ENCODE peak calls at places on chromosomes 11 and 22, in five cellular contexts. C, W, D, V and S are unnamed samples. For H3K4me1 and H3K36me3, the result is how much of the 10 kb centered on the place peaks cover.

GRCh38 chr11:12066799-12067508 is 43.4 kb upstream of the MICAL2 start:
- DNase-seq in C (no peak), V (peak), W (peak), D (no peak), S (no peak)

GRCh38 chr11:45899448-45900174 is 7.5 kb downstream of the FREY1 start:
- DNase-seq in W (peak), D (peak), C (peak), V (peak), S (peak)

GRCh38 chr11:47329431-47329993 is 23.0 kb downstream of the MYBPC3 start:
- DNase-seq in C (no peak), D (no peak), W (no peak), V (no peak), S (no peak)

GRCh38 chr11:115334932-115335788 is 169.1 kb downstream of the CADM1 start:
- DNase-seq in V (peak), W (no peak), C (no peak), D (no peak), S (no peak)

GRCh38 chr11:87628161-87628560 is 547.1 kb downstream of the RAB38 start:
- DNase-seq in V (no peak), D (no peak), W (no peak), C (no peak), S (no peak)

GRCh38 chr11:5689551-5689983 is at the start of gene TRIM22:
- DNase-seq in D (peak), C (peak), W (peak), V (peak), S (peak)

GRCh38 chr11:129374993-129375721 is 491 bp upstream of the BARX2 start:
- DNase-seq in W (peak), V (no peak), D (no peak), C (no peak), S (peak)

GRCh38 chr11:880447-880846 is 30.2 kb downstream of the CHID1 start:
- DNase-seq in V (no peak), C (no peak), D (no peak), W (no peak), S (no peak)

GRCh38 chr11:118194835-118195627 is 18.6 kb upstream of the SCN2B start:
- DNase-seq in D (no peak), W (peak), C (no peak), V (no peak), S (no peak)

GRCh38 chr11:10990160-10990559 is 132.3 kb upstream of the ZBED5 start:
- DNase-seq in D (no peak), C (no peak), W (no peak), V (no peak), S (no peak)

GRCh38 chr11:35663408-35663702 is 780 bp downstream of the TRIM44 start:
- DNase-seq in D (no peak), V (no peak), C (no peak), W (no peak), S (no peak)

GRCh38 chr11:57297221-57297620 is 27.5 kb downstream of the TNKS1BP1 start:
- DNase-seq in W (no peak), D (no peak), C (no peak), V (no peak), S (no peak)

GRCh38 chr11:10646956-10647355 is 46.6 kb downstream of the IRAG1 start:
- DNase-seq in W (peak), D (no peak), C (no peak), V (no peak), S (no peak)

GRCh38 chr11:1202776-1203504 is 19.9 kb upstream of the MUC5B start:
- DNase-seq in C (peak), V (peak), D (peak), W (peak), S (peak)

GRCh38 chr11:1076061-1076665 is 1.5 kb downstream of the MUC2 start:
- DNase-seq in W (peak), V (no peak), D (no peak), C (no peak), S (no peak)

GRCh38 chr11:71467164-71467563 is 14.2 kb downstream of the NADSYN1 start:
- DNase-seq in C (no peak), D (no peak), W (no peak), V (no peak), S (no peak)

GRCh38 chr11:48669146-48669545 is 180.6 kb downstream of the OR4A47 start:
- DNase-seq in V (no peak), W (no peak), D (no peak), C (no peak), S (no peak)

DNA sequence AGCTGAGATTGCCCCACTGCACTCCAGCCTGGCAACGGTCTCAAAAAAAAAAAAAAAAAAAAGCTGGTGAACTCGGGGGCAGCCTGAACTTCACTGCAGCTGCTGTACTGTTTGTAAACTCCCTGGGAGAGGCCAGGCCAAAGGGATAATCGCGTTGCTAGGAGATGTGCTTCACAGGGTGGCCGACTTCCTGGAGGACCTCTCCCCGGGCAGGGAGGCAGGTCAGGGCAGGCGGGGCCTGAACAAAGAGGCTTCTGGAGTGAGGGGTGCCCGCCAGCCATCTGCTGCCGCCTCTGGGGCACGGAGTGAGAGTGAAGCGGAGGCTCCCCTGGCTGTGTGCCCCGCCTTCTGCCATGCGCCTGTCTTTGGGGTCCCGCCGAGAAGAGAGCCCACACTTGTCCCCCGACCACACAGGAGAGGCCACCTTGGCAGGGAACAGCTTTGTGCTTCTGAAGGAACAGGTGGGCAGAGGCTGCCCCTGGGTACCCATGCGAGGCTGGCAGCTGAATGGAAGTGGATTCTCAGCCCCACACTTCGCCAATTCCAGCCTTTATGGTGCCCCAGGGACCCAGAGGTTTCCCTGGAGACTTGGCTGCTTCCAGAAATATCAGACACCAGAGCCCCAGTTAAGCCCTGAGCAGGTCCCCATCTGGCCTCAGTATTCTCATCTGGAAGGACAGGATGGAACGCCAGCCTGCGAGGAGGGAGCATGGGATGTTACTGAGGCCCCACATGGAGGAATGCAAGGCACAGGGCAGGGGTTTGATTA is 29.6 kb downstream of the TMEM184B start:
- DNase-seq in W (no peak), C (no peak), V (peak), D (no peak), S (no peak)
- H3K4me1 ChIP-seq in W (under half), C (under half), V (half or more), D (under half), S (under half)

GRCh38 chr22:31621507-31622160 is 40.4 kb downstream of the PISD start:
- DNase-seq in V (no peak), W (no peak), C (no peak), D (no peak), S (no peak)

GRCh38 chr22:31622980-31623379 is 39.0 kb downstream of the PISD start:
- DNase-seq in C (no peak), W (no peak), V (no peak), D (no peak), S (no peak)

GRCh38 chr22:31625257-31625640 is 36.8 kb downstream of the PISD start:
- DNase-seq in W (no peak), V (no peak), D (no peak), C (no peak), S (no peak)

GRCh38 chr22:31625661-31626426 is 36.2 kb downstream of the PISD start:
- DNase-seq in C (no peak), D (no peak), V (no peak), W (no peak), S (no peak)

DNA sequence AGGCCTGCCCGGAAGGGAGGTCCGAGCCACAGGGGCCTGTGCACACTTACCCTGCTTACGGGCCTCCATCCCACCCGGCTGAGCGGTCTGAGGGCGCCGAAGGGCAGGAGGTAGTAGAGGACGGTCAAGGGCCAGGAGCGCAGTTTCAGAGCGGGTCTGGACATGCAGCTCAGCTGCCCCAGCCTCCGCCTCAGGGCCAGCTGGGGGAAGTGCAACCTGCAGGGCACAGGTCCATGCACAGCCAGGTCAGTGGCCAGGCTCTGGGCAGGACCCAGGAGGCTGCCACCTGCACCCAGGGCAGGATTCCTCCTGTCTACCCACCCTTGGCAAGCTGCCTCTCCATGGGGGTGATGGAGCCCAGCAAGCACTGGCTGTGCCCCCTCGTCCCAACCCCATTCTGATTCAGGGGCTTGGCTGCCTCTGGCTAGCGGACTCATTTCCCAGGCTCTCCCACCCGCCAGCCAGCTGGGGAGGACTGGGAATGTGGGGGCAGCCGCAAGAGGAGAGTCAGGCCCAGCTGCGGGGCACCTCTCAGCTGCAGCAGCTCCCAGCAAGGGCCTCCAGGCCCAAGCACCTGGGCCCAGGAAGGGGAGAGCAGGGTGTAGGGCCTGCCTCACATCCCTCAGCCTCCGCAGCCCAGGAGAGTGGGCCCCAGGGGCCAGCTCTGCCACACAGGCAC is 38.2 kb downstream of the PISD start:
- DNase-seq in D (no peak), C (no peak), V (no peak), W (no peak), S (no peak)
- H3K36me3 ChIP-seq in D (under half), C (under half), V (half or more), W (under half), S (under half)

GRCh38 chr22:40051322-40051721 is 56.6 kb downstream of the FAM83F start:
- DNase-seq in W (no peak), V (no peak), C (no peak), D (no peak), S (no peak)

GRCh38 chr22:40056163-40056958 is 61.6 kb downstream of the FAM83F start:
- DNase-seq in C (no peak), D (no peak), W (no peak), V (no peak), S (no peak)

GRCh38 chr22:40055143-40055926 is 60.6 kb downstream of the FAM83F start:
- DNase-seq in W (no peak), C (peak), D (peak), V (no peak), S (peak)

GRCh38 chr22:40053460-40053859 is 58.7 kb downstream of the FAM83F start:
- DNase-seq in D (no peak), W (no peak), V (no peak), C (no peak), S (no peak)

GRCh38 chr22:40054486-40054885 is 59.7 kb downstream of the FAM83F start:
- DNase-seq in V (no peak), W (no peak), D (no peak), C (no peak), S (no peak)
- H3K4me1 ChIP-seq in V (under half), W (under half), D (half or more), C (half or more), S (half or more)

GRCh38 chr11:3639841-3640240 is 2.0 kb downstream of the ART5 start:
- DNase-seq in V (no peak), D (no peak), W (no peak), C (no peak), S (no peak)
- H3K36me3 ChIP-seq in V (under half), D (under half), W (under half), C (under half), S (under half)

GRCh38 chr22:37244922-37245722 is 1.1 kb upstream of the RAC2 start:
- DNase-seq in W (peak), D (no peak), C (no peak), V (no peak), S (no peak)
- H3K4me1 ChIP-seq in W (under half), D (under half), C (half or more), V (under half), S (under half)

GRCh38 chr11:100684101-100685065 is 2.7 kb upstream of the ARHGAP42 start:
- DNase-seq in W (no peak), V (peak), C (no peak), D (no peak), S (no peak)
- H3K36me3 ChIP-seq in W (under half), V (under half), C (under half), D (under half), S (under half)

DNA sequence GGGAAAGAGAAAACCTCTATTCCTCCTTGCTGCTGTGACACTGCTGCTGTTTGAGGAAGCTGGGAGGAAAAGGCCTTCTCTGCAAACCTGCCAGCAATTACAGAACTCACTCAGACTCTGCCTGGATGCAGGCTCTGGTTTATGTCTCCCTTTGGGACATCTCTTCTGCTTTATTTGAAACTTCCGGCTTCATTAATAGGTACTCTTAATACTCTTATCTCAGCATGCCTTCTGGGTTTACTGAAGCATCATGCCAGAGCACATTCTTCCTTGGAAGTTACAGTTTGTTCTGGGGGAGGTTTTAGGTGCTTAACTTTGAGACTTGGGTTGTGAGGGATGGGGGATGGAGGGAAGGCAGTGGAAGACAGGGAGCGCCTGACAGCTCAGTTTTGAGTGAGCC is 79.9 kb downstream of the NAV2 start:
- DNase-seq in W (no peak), V (no peak), D (no peak), C (no peak), S (no peak)
- H3K4me1 ChIP-seq in W (under half), V (under half), D (under half), C (under half), S (under half)

GRCh38 chr11:130899106-130899505 is 17.2 kb downstream of the SNX19 start:
- DNase-seq in W (no peak), V (no peak), C (no peak), D (no peak), S (no peak)
- H3K36me3 ChIP-seq in W (half or more), V (half or more), C (half or more), D (half or more), S (half or more)

DNA sequence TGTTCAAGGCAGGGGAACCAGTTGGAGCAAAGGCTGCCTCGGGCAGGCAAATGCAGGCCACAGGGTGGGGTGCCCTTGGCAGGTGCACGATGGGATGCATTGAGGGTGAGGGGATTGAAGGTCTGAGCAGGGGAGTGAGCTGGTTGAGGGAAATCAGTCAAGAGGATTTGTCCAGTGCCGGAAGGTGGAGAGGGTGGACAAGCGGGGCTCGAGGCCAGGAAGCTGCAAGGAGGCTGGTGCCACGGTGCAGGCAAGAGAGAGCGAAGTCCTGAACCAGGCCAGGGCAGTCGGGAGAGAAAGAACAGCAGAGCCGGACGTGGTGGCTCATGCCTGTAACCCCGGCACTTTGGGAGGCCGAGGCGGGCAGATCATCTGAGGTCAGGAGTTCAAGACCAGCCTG is 10.4 kb upstream of the MS4A10 start:
- DNase-seq in C (no peak), W (peak), V (no peak), D (no peak), S (no peak)
- H3K4me1 ChIP-seq in C (under half), W (under half), V (under half), D (under half), S (under half)